ENCODE peak calls at places on chromosomes 16 and 17, in seven cellular contexts. I is midbrain; M is naive thymus-derived CD8-positive, alpha-beta T cell; C is pons; W is LHCN-M2; N is tibial nerve; B is T-helper 1 cell. E is an unnamed sample.

GRCh38 chr17:39196820-39197331 is 593 bp downstream of the CACNB1 start:
- DNase-seq in I (no peak), M (no peak), C (no peak), W (peak; percentile 55), N (no peak), B (no peak), E (peak; percentile 35)

GRCh38 chr17:10217916-10218315 is 19.5 kb upstream of the GAS7 start:
- DNase-seq in I (no peak), M (no peak), C (no peak), W (no peak), N (no peak), B (no peak), E (no peak)

GRCh38 chr17:75723201-75723930 is 2.1 kb downstream of the ITGB4 start:
- DNase-seq in I (no peak), M (no peak), C (no peak), W (no peak), N (no peak), B (no peak), E (no peak)

GRCh38 chr16:81697321-81697885 is 81.7 kb upstream of the PLCG2 start:
- DNase-seq in I (peak; percentile 21), M (no peak), C (peak; percentile 47), W (peak; percentile 29), N (no peak), B (no peak), E (peak; percentile 23)

GRCh38 chr16:79754081-79754872 is 153.7 kb upstream of the MAF start:
- DNase-seq in I (no peak), M (no peak), C (no peak), W (no peak), N (no peak), B (no peak), E (no peak)

GRCh38 chr17:7632492-7632894 is 2.6 kb downstream of the SHBG start:
- DNase-seq in I (no peak), M (no peak), C (no peak), W (peak; percentile 43), N (no peak), B (no peak), E (peak; percentile 30)

GRCh38 chr16:85222151-85222863 is 110.0 kb upstream of the CIBAR2 start:
- DNase-seq in I (no peak), M (no peak), C (no peak), W (no peak), N (no peak), B (no peak), E (peak; percentile 52)

GRCh38 chr16:65070831-65071230 is 51.0 kb downstream of the CDH11 start:
- DNase-seq in I (peak; percentile 89), M (no peak), C (peak; percentile 99), W (peak; percentile 98), N (peak; percentile 60), B (no peak), E (peak; percentile 70)

GRCh38 chr16:67873435-67874146 is 739 bp downstream of the EDC4 start:
- DNase-seq in I (no peak), M (no peak), C (no peak), W (no peak), N (no peak), B (no peak), E (peak; percentile 18)

GRCh38 chr17:64982139-64982802 is 63.0 kb upstream of the LRRC37A3 start:
- DNase-seq in I (no peak), M (no peak), C (no peak), W (peak; percentile 37), N (no peak), B (no peak), E (no peak)

GRCh38 chr16:21277927-21278706 is at the start of gene CRYM:
- DNase-seq in I (no peak), M (no peak), C (no peak), W (no peak), N (no peak), B (no peak), E (peak; percentile 82)

GRCh38 chr17:78664476-78665384 is 87.5 kb upstream of the DNAH17 start:
- DNase-seq in I (no peak), M (no peak), C (peak; percentile 29), W (no peak), N (no peak), B (no peak), E (no peak)

GRCh38 chr17:75271233-75271954 is 363 bp upstream of the MIF4GD start:
- DNase-seq in I (peak; percentile 82), M (peak; percentile 92), C (peak; percentile 42), W (peak; percentile 61), N (peak; percentile 63), B (peak; percentile 81), E (peak; percentile 47)

E was measured in G401.